ENCODE peak calls at places on chromosomes 2 and 18, in five cellular contexts. One of them, this sample, is unnamed.

GRCh38 chr2:46018773-46019593 is 278.2 kb upstream of the EPAS1 start:
- DNase-seq in A549: no peak
- DNase-seq in transverse colon: no peak
- DNase-seq in adrenal gland: no peak
- DNase-seq in H54: no peak
- DNase-seq in this sample: no peak

GRCh38 chr2:224892574-224893204 is 149.6 kb downstream of the DOCK10 start:
- DNase-seq in A549: no peak
- DNase-seq in transverse colon: no peak
- DNase-seq in adrenal gland: no peak
- DNase-seq in H54: no peak
- DNase-seq in this sample: peak

GRCh38 chr2:147231607-147232006 is 613.2 kb upstream of the ACVR2A start:
- DNase-seq in A549: no peak
- DNase-seq in transverse colon: no peak
- DNase-seq in adrenal gland: no peak
- DNase-seq in H54: no peak
- DNase-seq in this sample: no peak

GRCh38 chr2:121665504-121665903 is 16.2 kb upstream of the CLASP1 start:
- DNase-seq in A549: no peak
- DNase-seq in transverse colon: no peak
- DNase-seq in adrenal gland: no peak
- DNase-seq in H54: no peak
- DNase-seq in this sample: no peak

GRCh38 chr2:204260162-204260877 is 285.0 kb upstream of the PARD3B start:
- DNase-seq in A549: peak
- DNase-seq in transverse colon: peak
- DNase-seq in adrenal gland: peak
- DNase-seq in H54: peak
- DNase-seq in this sample: peak

GRCh38 chr2:47193607-47194006 is 38.5 kb upstream of the STPG4 start:
- DNase-seq in A549: no peak
- DNase-seq in transverse colon: no peak
- DNase-seq in adrenal gland: no peak
- DNase-seq in H54: no peak
- DNase-seq in this sample: no peak

GRCh38 chr2:160347269-160347863 is 146.2 kb downstream of the RBMS1 start:
- DNase-seq in A549: no peak
- DNase-seq in transverse colon: no peak
- DNase-seq in adrenal gland: no peak
- DNase-seq in H54: no peak
- DNase-seq in this sample: no peak

GRCh38 chr2:101063352-101063751 is 61.3 kb downstream of the RPL31 start:
- DNase-seq in A549: no peak
- DNase-seq in transverse colon: no peak
- DNase-seq in adrenal gland: no peak
- DNase-seq in H54: no peak
- DNase-seq in this sample: no peak

GRCh38 chr18:59820663-59821062 is 79.1 kb upstream of the PMAIP1 start:
- DNase-seq in A549: no peak
- DNase-seq in transverse colon: no peak
- DNase-seq in adrenal gland: no peak
- DNase-seq in H54: no peak
- DNase-seq in this sample: no peak

GRCh38 chr2:24824071-24824588 is 30.9 kb downstream of the CENPO start:
- DNase-seq in A549: no peak
- DNase-seq in transverse colon: no peak
- DNase-seq in adrenal gland: no peak
- DNase-seq in H54: no peak
- DNase-seq in this sample: no peak

GRCh38 chr18:11398625-11399024 is 210.8 kb upstream of the SLC35G4 start:
- DNase-seq in A549: no peak
- DNase-seq in transverse colon: no peak
- DNase-seq in adrenal gland: no peak
- DNase-seq in H54: no peak
- DNase-seq in this sample: no peak

GRCh38 chr2:67883316-67884080 is 179.3 kb downstream of the C1D start:
- DNase-seq in A549: no peak
- DNase-seq in transverse colon: peak
- DNase-seq in adrenal gland: no peak
- DNase-seq in H54: no peak
- DNase-seq in this sample: no peak

GRCh38 chr2:70248145-70248809 is at the start of gene TIA1:
- DNase-seq in A549: peak
- DNase-seq in transverse colon: peak
- DNase-seq in adrenal gland: peak
- DNase-seq in H54: peak
- DNase-seq in this sample: peak

GRCh38 chr2:70250434-70250833 is 2.0 kb upstream of the TIA1 start:
- DNase-seq in A549: no peak
- DNase-seq in transverse colon: no peak
- DNase-seq in adrenal gland: no peak
- DNase-seq in H54: no peak
- DNase-seq in this sample: no peak

GRCh38 chr2:70248810-70249438 is 496 bp upstream of the TIA1 start:
- DNase-seq in A549: peak
- DNase-seq in transverse colon: peak
- DNase-seq in adrenal gland: peak
- DNase-seq in H54: peak
- DNase-seq in this sample: no peak

GRCh38 chr2:70243804-70244584 is 4.4 kb downstream of the TIA1 start:
- DNase-seq in A549: no peak
- DNase-seq in transverse colon: no peak
- DNase-seq in adrenal gland: no peak
- DNase-seq in H54: no peak
- DNase-seq in this sample: no peak

GRCh38 chr2:70247364-70248144 is 874 bp downstream of the TIA1 start:
- DNase-seq in A549: no peak
- DNase-seq in transverse colon: no peak
- DNase-seq in adrenal gland: no peak
- DNase-seq in H54: no peak
- DNase-seq in this sample: peak
- TF ChIP-seq POLR2A in A549: no peak
- TF ChIP-seq POLR2A in transverse colon: no peak
- TF ChIP-seq POLR2A in adrenal gland: no peak
- TF ChIP-seq POLR2A in H54: no peak
- TF ChIP-seq POLR2A in this sample: no peak

GRCh38 chr2:48414980-48415764 is 114.8 kb upstream of the STON1 start:
- DNase-seq in A549: no peak
- DNase-seq in transverse colon: no peak
- DNase-seq in adrenal gland: no peak
- DNase-seq in H54: no peak
- DNase-seq in this sample: peak
- TF ChIP-seq POLR2A in A549: no peak
- TF ChIP-seq POLR2A in transverse colon: no peak
- TF ChIP-seq POLR2A in adrenal gland: no peak
- TF ChIP-seq POLR2A in H54: no peak
- TF ChIP-seq POLR2A in this sample: no peak

DNA sequence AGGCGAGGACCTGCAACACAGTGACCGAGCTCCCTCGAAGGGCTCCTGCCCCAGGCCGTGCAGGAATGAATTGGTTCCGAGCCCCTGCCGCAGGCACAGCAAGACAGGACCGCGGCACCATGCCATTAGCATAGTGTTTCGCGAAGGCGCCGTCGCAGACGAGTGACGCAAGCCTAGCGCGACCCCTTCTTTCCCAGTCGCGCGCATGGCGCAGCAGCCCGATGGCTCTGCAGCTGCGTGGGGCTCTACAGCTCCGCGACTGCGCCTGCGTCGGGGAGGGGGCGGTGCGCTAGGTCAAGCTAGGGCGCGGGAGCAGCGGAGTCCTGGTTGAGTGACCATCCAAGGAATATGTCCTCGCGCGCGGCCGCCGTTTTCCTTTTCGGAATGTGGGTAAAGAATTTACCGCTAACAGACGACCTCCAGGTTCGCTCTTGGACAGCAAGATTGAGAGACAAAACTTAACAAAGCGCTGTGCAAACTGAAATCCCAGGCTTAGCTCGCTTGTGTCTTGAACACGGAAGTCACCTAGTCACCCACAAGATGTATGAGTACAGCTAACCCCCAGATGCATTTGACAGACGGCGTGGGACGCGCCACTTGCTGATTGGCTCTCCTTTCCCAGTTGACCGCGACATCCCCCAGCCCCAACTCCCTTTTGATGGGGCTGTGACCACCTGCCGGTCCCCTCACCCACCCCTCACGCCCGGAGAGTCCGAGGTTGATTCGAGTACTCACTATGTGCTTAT is at the start of gene TRMT61B:
- DNase-seq in A549: peak
- DNase-seq in transverse colon: peak
- DNase-seq in adrenal gland: peak
- DNase-seq in H54: peak
- DNase-seq in this sample: peak
- TF ChIP-seq POLR2A in A549: peak
- TF ChIP-seq POLR2A in transverse colon: peak
- TF ChIP-seq POLR2A in adrenal gland: peak
- TF ChIP-seq POLR2A in H54: peak
- TF ChIP-seq POLR2A in this sample: peak

GRCh38 chr2:26506279-26506678 is 28.4 kb upstream of the OTOF start:
- DNase-seq in A549: no peak
- DNase-seq in transverse colon: no peak
- DNase-seq in adrenal gland: no peak
- DNase-seq in H54: no peak
- DNase-seq in this sample: no peak

GRCh38 chr2:26503238-26503880 is 25.4 kb upstream of the OTOF start:
- DNase-seq in A549: peak
- DNase-seq in transverse colon: peak
- DNase-seq in adrenal gland: peak
- DNase-seq in H54: peak
- DNase-seq in this sample: peak

GRCh38 chr2:26509141-26509540 is 31.2 kb upstream of the OTOF start:
- DNase-seq in A549: no peak
- DNase-seq in transverse colon: no peak
- DNase-seq in adrenal gland: no peak
- DNase-seq in H54: no peak
- DNase-seq in this sample: no peak

GRCh38 chr2:26500406-26500805 is 22.5 kb upstream of the OTOF start:
- DNase-seq in A549: no peak
- DNase-seq in transverse colon: no peak
- DNase-seq in adrenal gland: no peak
- DNase-seq in H54: no peak
- DNase-seq in this sample: no peak

DNA sequence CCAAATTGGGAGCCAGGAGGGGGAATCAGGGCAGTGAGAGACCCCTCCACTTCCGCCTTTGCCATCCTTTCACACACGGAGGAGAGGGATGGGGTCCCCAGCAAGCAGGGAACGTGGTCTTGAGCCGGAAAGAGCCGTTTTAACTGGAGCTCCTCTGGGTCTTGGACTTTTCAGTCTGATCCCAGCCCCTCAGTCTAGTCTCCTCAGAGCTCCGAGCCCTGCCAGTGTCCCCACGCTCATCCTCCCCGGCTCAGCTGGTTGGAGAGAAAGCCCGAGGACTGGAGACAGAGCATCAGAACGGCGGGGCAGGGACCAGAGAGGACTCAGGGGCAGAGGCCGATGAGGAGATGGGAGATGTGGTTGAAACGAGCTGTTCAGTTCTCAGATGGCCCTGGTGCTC is 26.1 kb upstream of the OTOF start:
- DNase-seq in A549: no peak
- DNase-seq in transverse colon: no peak
- DNase-seq in adrenal gland: no peak
- DNase-seq in H54: no peak
- DNase-seq in this sample: no peak
- TF ChIP-seq POLR2A in A549: no peak
- TF ChIP-seq POLR2A in transverse colon: no peak
- TF ChIP-seq POLR2A in adrenal gland: no peak
- TF ChIP-seq POLR2A in H54: no peak
- TF ChIP-seq POLR2A in this sample: no peak

GRCh38 chr2:241148891-241149674 is at the start of gene PASK:
- DNase-seq in A549: peak
- DNase-seq in transverse colon: peak
- DNase-seq in adrenal gland: peak
- DNase-seq in H54: peak
- DNase-seq in this sample: peak

GRCh38 chr2:241148239-241148638 is 1.0 kb downstream of the PASK start:
- DNase-seq in A549: no peak
- DNase-seq in transverse colon: no peak
- DNase-seq in adrenal gland: no peak
- DNase-seq in H54: no peak
- DNase-seq in this sample: peak

GRCh38 chr2:241149675-241149924 is 328 bp upstream of the PASK start:
- DNase-seq in A549: no peak
- DNase-seq in transverse colon: no peak
- DNase-seq in adrenal gland: no peak
- DNase-seq in H54: no peak
- DNase-seq in this sample: no peak

GRCh38 chr2:241150660-241151530 is 628 bp downstream of the PPP1R7 start:
- DNase-seq in A549: no peak
- DNase-seq in transverse colon: peak
- DNase-seq in adrenal gland: no peak
- DNase-seq in H54: no peak
- DNase-seq in this sample: no peak

GRCh38 chr2:241149925-241150659 is at the start of gene PPP1R7:
- DNase-seq in A549: peak
- DNase-seq in transverse colon: peak
- DNase-seq in adrenal gland: peak
- DNase-seq in H54: peak
- DNase-seq in this sample: peak
- TF ChIP-seq POLR2A in A549: peak
- TF ChIP-seq POLR2A in transverse colon: peak
- TF ChIP-seq POLR2A in adrenal gland: peak
- TF ChIP-seq POLR2A in H54: peak
- TF ChIP-seq POLR2A in this sample: peak

GRCh38 chr2:216508229-216508628 is 9.6 kb downstream of the RPL37A start:
- DNase-seq in A549: no peak
- DNase-seq in transverse colon: no peak
- DNase-seq in adrenal gland: no peak
- DNase-seq in H54: no peak
- DNase-seq in this sample: peak
- TF ChIP-seq POLR2A in A549: no peak
- TF ChIP-seq POLR2A in transverse colon: no peak
- TF ChIP-seq POLR2A in adrenal gland: no peak
- TF ChIP-seq POLR2A in H54: no peak
- TF ChIP-seq POLR2A in this sample: no peak